ENCODE peak calls at places on chromosome 11, in four cellular contexts. A, B, W and K are unnamed samples.
A peak's percentile ranks its signal among the peaks of the same experiment; 100 is the strongest.

GRCh38 chr11:61783717-61784505 is 8.5 kb downstream of the TMEM258 start:
- DNase-seq in A (no peak), B (no peak), W (no peak), K (no peak)

GRCh38 chr11:86741489-86742435 is 58.6 kb upstream of the PRSS23 start:
- DNase-seq in A (no peak), B (no peak), W (no peak), K (no peak)

GRCh38 chr11:68357568-68357967 is 45.2 kb downstream of the LRP5 start:
- DNase-seq in A (no peak), B (no peak), W (no peak), K (no peak)

GRCh38 chr11:10095412-10096207 is 198.4 kb downstream of the SBF2 start:
- DNase-seq in A (no peak), B (no peak), W (no peak), K (no peak)

GRCh38 chr11:118581057-118581456 is 8.8 kb downstream of the ARCN1 start:
- DNase-seq in A (no peak), B (no peak), W (peak; percentile 32), K (no peak)

GRCh38 chr11:41039592-41039991 is 419.9 kb downstream of the LRRC4C start:
- DNase-seq in A (no peak), B (no peak), W (no peak), K (no peak)

GRCh38 chr11:16280256-16280682 is 76.1 kb downstream of the SOX6 start:
- DNase-seq in A (no peak), B (peak; percentile 73), W (peak; percentile 70), K (peak; percentile 27)

GRCh38 chr11:132409591-132410375 is 1039.4 kb downstream of the NTM start:
- DNase-seq in A (no peak), B (no peak), W (no peak), K (no peak)

GRCh38 chr11:127950162-127950561 is 637.2 kb downstream of the ETS1 start:
- DNase-seq in A (no peak), B (no peak), W (no peak), K (no peak)

GRCh38 chr11:2843551-2843950 is 42.0 kb downstream of the CDKN1C start:
- DNase-seq in A (no peak), B (no peak), W (no peak), K (no peak)

GRCh38 chr11:32893091-32893946 is 708 bp downstream of the QSER1 start:
- DNase-seq in A (peak; percentile 39), B (no peak), W (peak; percentile 10), K (peak; percentile 78)

GRCh38 chr11:74463216-74463615 is 4.1 kb downstream of the KCNE3 start:
- DNase-seq in A (no peak), B (no peak), W (no peak), K (no peak)